ENCODE peak calls at places on chromosomes 16 and 17, in eight cellular contexts. U, Y, D, A, G, P, J and T are unnamed samples.

GRCh38 chr16:252366-253337 is 18.0 kb downstream of the FAM234A start:
- DNase-seq in U (no peak), Y (no peak), D (peak), A (no peak), G (no peak), P (peak), J (no peak), T (no peak)

GRCh38 chr16:69497876-69498596 is 67.7 kb upstream of the NFAT5 start:
- DNase-seq in U (no peak), Y (no peak), D (no peak), A (no peak), G (no peak), P (no peak), J (no peak), T (no peak)

GRCh38 chr16:15052747-15053476 is 3.0 kb downstream of the NTAN1 start:
- DNase-seq in U (no peak), Y (no peak), D (no peak), A (no peak), G (no peak), P (no peak), J (peak), T (no peak)

GRCh38 chr16:67537636-67538591 is 9.3 kb downstream of the RIPOR1 start:
- DNase-seq in U (no peak), Y (no peak), D (peak), A (no peak), G (no peak), P (peak), J (peak), T (peak)

GRCh38 chr17:73029941-73030340 is 62.5 kb downstream of the SLC39A11 start:
- DNase-seq in U (no peak), Y (no peak), D (no peak), A (no peak), G (no peak), P (no peak), J (no peak), T (no peak)

GRCh38 chr17:40303009-40303657 is 5.8 kb upstream of the RARA start:
- DNase-seq in U (no peak), Y (no peak), D (no peak), A (no peak), G (peak), P (no peak), J (peak), T (no peak)

GRCh38 chr17:77484096-77484495 is 343.3 kb downstream of the SEC14L1 start:
- DNase-seq in U (no peak), Y (no peak), D (no peak), A (no peak), G (no peak), P (no peak), J (no peak), T (no peak)

GRCh38 chr17:45577571-45578279 is 87.2 kb upstream of the PLEKHM1 start:
- DNase-seq in U (no peak), Y (no peak), D (no peak), A (no peak), G (no peak), P (no peak), J (no peak), T (no peak)

GRCh38 chr16:88764913-88765349 is 20.1 kb downstream of the PIEZO1 start:
- DNase-seq in U (no peak), Y (no peak), D (no peak), A (no peak), G (no peak), P (no peak), J (no peak), T (no peak)

GRCh38 chr16:14672403-14672971 is 21.6 kb downstream of the PLA2G10 start:
- DNase-seq in U (no peak), Y (no peak), D (no peak), A (no peak), G (no peak), P (no peak), J (no peak), T (no peak)

GRCh38 chr17:29570521-29570920 is 2.0 kb downstream of the TP53I13 start:
- DNase-seq in U (no peak), Y (no peak), D (no peak), A (no peak), G (no peak), P (no peak), J (no peak), T (no peak)

GRCh38 chr17:49967205-49967604 is 1.8 kb upstream of the DLX4 start:
- DNase-seq in U (no peak), Y (no peak), D (no peak), A (no peak), G (no peak), P (no peak), J (no peak), T (no peak)

GRCh38 chr17:41026668-41027471 is at the start of gene KRTAP1-5:
- DNase-seq in U (no peak), Y (no peak), D (no peak), A (no peak), G (no peak), P (no peak), J (peak), T (no peak)

GRCh38 chr17:50186661-50187402 is 14.6 kb downstream of the COL1A1 start:
- DNase-seq in U (no peak), Y (no peak), D (no peak), A (no peak), G (no peak), P (no peak), J (peak), T (no peak)

GRCh38 chr16:84406006-84406963 is 37.9 kb downstream of the ATP2C2 start:
- DNase-seq in U (no peak), Y (no peak), D (no peak), A (no peak), G (no peak), P (no peak), J (no peak), T (no peak)

GRCh38 chr17:13337864-13338371 is 263.8 kb downstream of the HS3ST3A1 start:
- DNase-seq in U (no peak), Y (peak), D (no peak), A (no peak), G (peak), P (no peak), J (peak), T (no peak)

GRCh38 chr17:8290043-8290442 is 1.6 kb downstream of the RANGRF start:
- DNase-seq in U (no peak), Y (no peak), D (no peak), A (no peak), G (peak), P (no peak), J (no peak), T (no peak)

GRCh38 chr17:4247361-4247980 is 16.3 kb downstream of the ANKFY1 start:
- DNase-seq in U (no peak), Y (no peak), D (no peak), A (no peak), G (no peak), P (no peak), J (no peak), T (no peak)

GRCh38 chr16:625402-626173 is 5.2 kb upstream of the WFIKKN1 start:
- DNase-seq in U (no peak), Y (no peak), D (no peak), A (no peak), G (no peak), P (no peak), J (no peak), T (no peak)